ENCODE peak calls at places on chromosomes 16 and 17, in five cellular contexts. B is prostate gland, R is Panc1, Y is stomach, V is spleen. I is an unnamed sample. For H3K9me3, the result is how much of the 10 kb centered on the place peaks cover.

GRCh38 chr17:226108-226772 is 44.8 kb upstream of the DOC2B start:
- DNase-seq in B (no peak), R (no peak), Y (no peak), V (peak), I (no peak)

GRCh38 chr16:8877894-8878522 is 4.1 kb upstream of the LITAFD start:
- DNase-seq in B (no peak), R (no peak), Y (no peak), V (no peak), I (no peak)

GRCh38 chr17:48310748-48311213 is 119.2 kb downstream of the SKAP1 start:
- DNase-seq in B (no peak), R (no peak), Y (no peak), V (peak), I (no peak)

GRCh38 chr17:79799538-79800324 is 2.9 kb upstream of the CBX8 start:
- DNase-seq in B (no peak), R (no peak), Y (no peak), V (no peak), I (no peak)

GRCh38 chr16:17125671-17126070 is 345.1 kb downstream of the XYLT1 start:
- DNase-seq in B (no peak), R (no peak), Y (no peak), V (no peak), I (no peak)

GRCh38 chr16:3101018-3101840 is 2.1 kb upstream of the ZSCAN10 start:
- DNase-seq in B (no peak), R (no peak), Y (no peak), V (peak), I (no peak)

GRCh38 chr16:5069048-5069447 is 2.6 kb upstream of the ALG1 start:
- DNase-seq in B (no peak), R (no peak), Y (no peak), V (no peak), I (no peak)

GRCh38 chr16:67302882-67303434 is 23.6 kb downstream of the KCTD19 start:
- DNase-seq in B (no peak), R (no peak), Y (no peak), V (peak), I (no peak)

GRCh38 chr17:82031885-82032627 is 578 bp downstream of the RAC3 start:
- DNase-seq in B (peak), R (no peak), Y (peak), V (no peak), I (no peak)

GRCh38 chr17:18026408-18026776 is 12.6 kb downstream of the ATPAF2 start:
- DNase-seq in B (no peak), R (no peak), Y (no peak), V (no peak), I (no peak)

GRCh38 chr16:64356267-64356666 is 765.6 kb downstream of the CDH11 start:
- DNase-seq in B (no peak), R (no peak), Y (no peak), V (no peak), I (no peak)

GRCh38 chr17:4968166-4968915 is 724 bp upstream of the SPAG7 start:
- DNase-seq in B (peak), R (no peak), Y (no peak), V (peak), I (no peak)
- TF ChIP-seq POLR2AphosphoS5 in B (no peak), R (peak), Y (no peak), V (no peak), I (no peak)

GRCh38 chr17:38873646-38874380 is 4.0 kb downstream of the LASP1 start:
- DNase-seq in B (no peak), R (no peak), Y (peak), V (peak), I (no peak)

GRCh38 chr17:38871992-38872605 is 2.2 kb downstream of the LASP1 start:
- DNase-seq in B (no peak), R (no peak), Y (no peak), V (peak), I (no peak)

GRCh38 chr17:38874505-38875419 is 4.9 kb downstream of the LASP1 start:
- DNase-seq in B (no peak), R (no peak), Y (no peak), V (no peak), I (no peak)

GRCh38 chr17:38871247-38871991 is 1.6 kb downstream of the LASP1 start:
- DNase-seq in B (peak), R (no peak), Y (peak), V (peak), I (peak)

DNA sequence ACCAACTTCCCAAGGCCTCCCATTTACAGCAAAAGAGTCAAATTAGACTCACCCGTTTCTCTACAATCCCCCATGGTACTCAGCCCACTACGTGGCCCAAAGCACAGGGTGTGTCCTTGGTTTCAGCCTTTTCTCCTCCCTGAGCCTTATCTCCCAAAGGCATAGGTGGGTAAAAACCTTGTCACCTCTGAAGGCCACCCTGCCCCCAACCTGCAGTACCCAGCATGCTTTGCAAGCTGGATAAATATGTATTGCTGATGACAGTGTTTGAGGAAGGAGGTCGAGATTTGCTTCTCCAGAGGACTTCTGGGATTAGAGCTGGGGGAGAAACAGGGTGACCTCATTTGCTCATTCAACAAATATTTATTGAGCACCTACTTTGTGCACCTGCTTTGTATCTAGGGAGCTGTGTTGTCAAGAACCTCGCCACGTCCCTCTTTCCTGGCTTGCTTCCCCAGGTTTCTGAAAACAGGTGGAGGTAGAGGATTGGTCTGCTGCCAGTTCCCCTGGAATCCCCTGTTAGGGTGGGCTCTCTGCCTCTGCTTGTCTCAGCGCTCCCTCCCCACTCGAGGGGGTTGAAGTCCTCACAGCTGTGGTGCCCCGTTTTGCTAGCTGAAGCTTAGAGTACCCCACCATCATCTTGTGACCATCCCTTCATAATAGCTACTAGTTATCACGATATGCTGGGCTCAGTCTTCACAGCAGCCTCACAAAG is 3.0 kb downstream of the LASP1 start:
- DNase-seq in B (no peak), R (no peak), Y (peak), V (no peak), I (no peak)
- H3K27ac ChIP-seq in B (no peak), R (peak), Y (peak), V (peak), I (peak)

DNA sequence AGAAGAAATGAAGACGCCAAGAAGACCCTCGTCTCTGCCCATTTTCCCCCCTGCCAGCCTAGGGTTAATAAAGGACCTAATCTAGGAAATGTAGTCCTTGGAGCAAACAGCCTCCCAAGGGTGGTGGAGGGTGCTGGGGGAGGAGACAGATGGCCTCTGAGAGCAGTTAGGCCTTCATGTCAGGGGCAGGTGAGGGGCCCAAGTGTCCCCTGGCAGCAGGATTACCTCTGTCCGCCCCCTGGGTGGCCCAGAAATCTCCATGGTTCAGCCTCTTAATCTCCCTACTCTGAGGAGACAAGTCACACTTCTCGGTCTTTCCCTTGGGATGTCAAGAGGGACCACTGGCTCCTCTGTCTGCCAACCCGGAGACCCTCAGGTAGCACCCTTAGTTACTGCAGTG is 365.4 kb upstream of the TNRC6C start:
- DNase-seq in B (no peak), R (no peak), Y (no peak), V (peak), I (no peak)
- H3K9me3 ChIP-seq in B (under half), R (under half), Y (under half), V (under half), I (under half)

DNA sequence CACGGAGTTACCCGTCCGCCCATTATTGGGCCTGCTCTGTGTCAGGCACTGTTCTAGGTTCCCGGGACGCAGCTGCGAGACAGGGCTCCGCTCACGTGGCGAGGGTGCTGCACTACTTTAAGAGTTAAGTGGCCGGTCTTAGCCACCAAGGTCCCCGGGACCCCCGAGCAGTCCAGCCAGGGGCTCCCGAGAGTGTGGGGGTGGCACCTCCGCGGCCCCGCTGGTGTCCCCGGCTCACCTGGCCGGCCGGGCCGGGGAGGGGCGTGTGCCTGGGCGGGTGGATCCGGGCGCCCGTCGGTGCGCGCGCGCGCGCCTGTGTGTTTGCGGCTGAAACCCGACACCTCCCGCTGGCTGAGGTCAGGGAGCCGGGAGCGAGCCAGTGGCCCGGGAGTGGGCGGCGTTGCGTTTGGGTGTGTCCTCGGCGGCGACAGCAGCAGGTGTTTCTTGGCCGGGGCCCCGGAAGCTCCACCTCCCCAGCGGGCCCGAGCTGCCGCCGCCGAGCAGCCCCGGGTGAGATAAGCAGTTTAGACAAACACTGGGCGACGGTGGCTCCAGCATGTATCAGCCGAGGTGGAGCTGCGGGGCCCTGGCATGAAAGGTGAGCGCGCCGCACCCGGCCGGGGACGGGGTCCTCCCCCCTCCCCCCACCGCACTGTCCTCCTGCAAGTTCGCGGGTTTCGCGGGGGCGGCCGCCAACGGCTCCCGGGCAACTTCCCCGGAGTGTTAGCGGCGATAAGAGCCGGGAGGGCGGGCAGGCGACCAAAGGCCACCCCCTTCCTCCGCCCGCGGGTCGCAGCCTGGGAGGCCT is at the start of gene GSE1:
- DNase-seq in B (peak), R (no peak), Y (peak), V (peak), I (peak)
- TF ChIP-seq POLR2AphosphoS5 in B (peak), R (no peak), Y (peak), V (peak), I (peak)

I was measured in breast epithelium.